ENCODE peak calls at places on chromosomes 16 and 17, in seven cellular contexts. S is colonic mucosa; K is left ventricle myocardium inferior; V is CD8-positive, alpha-beta memory T cell; C is mesenchymal stem cell; Z is IMR-90; A is ovary. O is an unnamed sample.

GRCh38 chr16:85460983-85461813 is 151.9 kb upstream of the GSE1 start:
- DNase-seq in C (peak; percentile 88), Z (peak; percentile 56), S (peak; percentile 52), V (no peak), K (no peak), A (peak; percentile 86), O (peak; percentile 80)

GRCh38 chr17:33949100-33949499 is 306.0 kb upstream of the CCL2 start:
- DNase-seq in C (no peak), V (no peak), K (no peak), A (no peak), Z (no peak), S (no peak), O (no peak)

GRCh38 chr17:42101513-42102292 is 3.4 kb upstream of the ZNF385C start:
- DNase-seq in K (peak; percentile 74), Z (peak; percentile 57), A (peak; percentile 84), V (peak; percentile 71), C (peak; percentile 50), S (peak; percentile 82), O (peak; percentile 93)

GRCh38 chr17:4534928-4535666 is 20.1 kb downstream of the MYBBP1A start:
- DNase-seq in S (no peak), Z (no peak), V (no peak), C (no peak), A (peak; percentile 38), K (no peak), O (no peak)

GRCh38 chr17:29615492-29616299 is 7.0 kb downstream of the CORO6 start:
- DNase-seq in Z (peak; percentile 55), S (peak; percentile 88), V (peak; percentile 88), A (peak; percentile 90), K (peak; percentile 87), C (peak; percentile 85), O (peak; percentile 97)

GRCh38 chr16:586047-586644 is 3.7 kb upstream of the RAB40C start:
- DNase-seq in S (no peak), K (no peak), Z (peak; percentile 24), A (peak; percentile 42), C (no peak), V (no peak), O (no peak)

GRCh38 chr16:73018796-73019455 is 29.0 kb downstream of the ZFHX3 start:
- DNase-seq in S (no peak), V (no peak), A (no peak), C (no peak), Z (no peak), K (no peak), O (no peak)

GRCh38 chr16:74521691-74522090 is 85.2 kb downstream of the GLG1 start:
- DNase-seq in A (no peak), Z (peak; percentile 35), C (peak; percentile 72), V (no peak), K (no peak), S (no peak), O (no peak)

GRCh38 chr16:48831081-48831722 is 221.2 kb upstream of the N4BP1 start:
- DNase-seq in C (no peak), Z (no peak), S (no peak), A (no peak), K (no peak), V (no peak), O (no peak)

GRCh38 chr17:67833134-67833533 is 7.8 kb downstream of the BPTF start:
- DNase-seq in A (no peak), Z (no peak), S (peak; percentile 5), V (no peak), C (no peak), K (no peak), O (no peak)

GRCh38 chr16:52491216-52491615 is 55.7 kb downstream of the TOX3 start:
- DNase-seq in S (no peak), C (no peak), A (no peak), V (no peak), K (no peak), Z (no peak), O (no peak)

GRCh38 chr16:17369441-17369951 is 101.3 kb downstream of the XYLT1 start:
- DNase-seq in K (peak; percentile 40), Z (no peak), C (no peak), S (peak; percentile 64), V (peak; percentile 89), A (peak; percentile 42), O (peak; percentile 55)

GRCh38 chr16:58563235-58563634 is 47.9 kb downstream of the SETD6 start:
- DNase-seq in A (no peak), V (no peak), Z (peak; percentile 59), S (no peak), K (no peak), C (peak; percentile 52), O (no peak)

GRCh38 chr16:84055366-84055765 is 12.8 kb upstream of the SLC38A8 start:
- DNase-seq in K (peak; percentile 61), A (peak; percentile 40), Z (no peak), V (peak; percentile 23), S (no peak), C (no peak), O (peak; percentile 44)

GRCh38 chr16:997440-998051 is 16.0 kb downstream of the SOX8 start:
- DNase-seq in Z (peak; percentile 41), V (peak; percentile 70), A (no peak), S (no peak), C (peak; percentile 40), K (peak; percentile 48), O (no peak)

GRCh38 chr16:67040906-67041305 is 12.0 kb downstream of the CBFB start:
- DNase-seq in A (no peak), Z (peak; percentile 88), S (no peak), C (no peak), K (no peak), V (no peak), O (no peak)

GRCh38 chr16:11400076-11400475 is 54.8 kb downstream of the RMI2 start:
- DNase-seq in A (no peak), K (no peak), V (peak; percentile 11), C (no peak), S (no peak), Z (no peak), O (no peak)

GRCh38 chr16:67833418-67834241 is 8.5 kb upstream of the THAP11 start:
- DNase-seq in Z (peak; percentile 84), S (peak; percentile 97), C (peak; percentile 91), V (peak; percentile 95), A (peak; percentile 96), K (peak; percentile 95), O (peak; percentile 98)

DNA sequence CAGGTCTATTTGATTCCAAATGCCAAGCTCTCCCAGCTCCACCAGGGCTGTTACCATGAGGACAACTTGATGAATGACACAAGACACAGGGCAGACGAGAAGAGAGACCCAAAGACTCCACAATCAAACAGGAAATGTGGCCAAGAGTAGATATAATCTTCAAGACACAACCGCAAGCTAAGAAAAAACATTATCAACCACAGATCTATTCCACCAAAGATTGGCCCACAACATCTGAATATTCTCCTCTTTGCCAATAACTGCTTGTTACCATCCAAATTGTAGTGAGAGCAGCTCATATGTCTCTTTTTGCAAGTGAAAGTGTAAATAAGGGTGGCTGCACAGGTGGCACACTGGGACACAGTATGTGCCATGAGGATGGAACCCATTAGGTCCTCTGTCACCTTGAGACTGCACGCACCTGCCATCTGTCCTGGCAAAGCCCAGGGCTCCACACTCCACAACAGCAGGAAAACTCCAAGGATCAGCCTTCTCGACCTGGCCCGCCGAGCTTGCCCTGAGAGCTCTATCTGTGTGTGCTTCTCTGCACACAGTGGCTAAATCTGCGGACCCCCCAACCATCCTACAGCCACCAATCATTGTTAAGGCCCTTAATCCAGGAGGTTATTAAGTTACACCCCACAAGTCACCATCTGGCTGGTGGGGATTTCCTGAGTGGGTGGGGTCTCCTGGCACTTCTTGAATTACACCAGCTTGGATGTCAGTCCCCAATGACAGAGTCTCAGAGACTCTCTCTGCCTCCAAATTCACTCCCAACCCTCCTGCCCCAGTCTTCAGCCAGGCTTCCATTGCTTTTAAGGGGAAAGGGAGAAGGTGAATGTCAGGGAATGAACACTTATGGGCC is 50.5 kb downstream of the DYNLRB2 start:
- DNase-seq in S (no peak), C (no peak), A (no peak), Z (no peak), V (peak; percentile 68), K (no peak), O (no peak)
- H3K4me3 ChIP-seq in S (no peak overlapping the region), C (no peak overlapping the region), A (no peak overlapping the region), Z (no peak overlapping the region), V (peak overlapping the region; percentile 30), K (no peak overlapping the region), O (no peak overlapping the region)

GRCh38 chr16:88619859-88620655 is 18.3 kb upstream of the IL17C start:
- DNase-seq in K (no peak), A (no peak), Z (peak; percentile 98), V (peak; percentile 93), S (no peak), C (peak; percentile 97), O (no peak)
- H3K27ac ChIP-seq in K (no peak overlapping the region), A (no peak overlapping the region), Z (peak overlapping the region; percentile 56), V (peak overlapping the region; percentile 80), S (peak overlapping the region; percentile 83), C (no peak overlapping the region), O (no peak overlapping the region)

GRCh38 chr17:57931488-57932137 is 23.6 kb downstream of the CUEDC1 start:
- DNase-seq in Z (no peak), C (no peak), A (no peak), K (no peak), S (no peak), V (no peak), O (no peak)

GRCh38 chr17:57929392-57929791 is 25.8 kb downstream of the CUEDC1 start:
- DNase-seq in V (no peak), K (no peak), A (no peak), S (no peak), C (no peak), Z (no peak), O (no peak)

GRCh38 chr17:57928898-57929297 is 26.3 kb downstream of the CUEDC1 start:
- DNase-seq in S (no peak), C (no peak), A (no peak), Z (no peak), V (no peak), K (no peak), O (no peak)

GRCh38 chr17:57927048-57927723 is 28.0 kb downstream of the CUEDC1 start:
- DNase-seq in K (peak; percentile 47), C (no peak), A (no peak), Z (peak; percentile 82), V (no peak), S (peak; percentile 73), O (peak; percentile 67)

GRCh38 chr17:57930239-57930638 is 25.0 kb downstream of the CUEDC1 start:
- DNase-seq in V (no peak), S (no peak), K (no peak), C (no peak), A (no peak), Z (no peak), O (no peak)
- H3K4me1 ChIP-seq in V (no peaks in the 10 kb centered on the region), S (peaks cover 6% of the 10 kb centered on the region), K (peaks cover 99% of the 10 kb centered on the region), C (peaks cover 36% of the 10 kb centered on the region), A (peaks cover 2% of the 10 kb centered on the region), Z (peaks cover 22% of the 10 kb centered on the region), O (peaks cover 29% of the 10 kb centered on the region)

GRCh38 chr16:88979616-88980015 is 2.6 kb upstream of the CBFA2T3 start:
- DNase-seq in S (no peak), A (no peak), K (no peak), V (no peak), Z (no peak), C (no peak), O (no peak)

GRCh38 chr16:88976359-88977027 is 514 bp downstream of the CBFA2T3 start:
- DNase-seq in V (no peak), A (no peak), C (no peak), Z (no peak), S (no peak), K (no peak), O (peak; percentile 49)

GRCh38 chr16:88978608-88979346 is 1.8 kb upstream of the CBFA2T3 start:
- DNase-seq in A (no peak), Z (no peak), V (no peak), K (no peak), C (no peak), S (no peak), O (peak; percentile 54)

GRCh38 chr16:88977028-88977844 is at the start of gene CBFA2T3:
- DNase-seq in C (peak; percentile 55), A (peak; percentile 69), K (peak; percentile 84), V (no peak), S (peak; percentile 70), Z (no peak), O (peak; percentile 73)

GRCh38 chr16:88977845-88978607 is 1.0 kb upstream of the CBFA2T3 start:
- DNase-seq in K (no peak), A (no peak), V (no peak), Z (no peak), S (no peak), C (no peak), O (peak; percentile 41)
- H3K4me3 ChIP-seq in K (no peak overlapping the region), A (no peak overlapping the region), V (no peak overlapping the region), Z (no peak overlapping the region), S (no peak overlapping the region), C (no peak overlapping the region), O (no peak overlapping the region)